ENCODE peak calls at places on chromosomes 7 and 10, in four cellular contexts. U is H54, M is A549, L is breast epithelium. Z is an unnamed sample.
A peak's percentile ranks its signal among the peaks of the same experiment; 100 is the strongest.

GRCh38 chr7:11428877-11429617 is 403.0 kb downstream of the THSD7A start:
- DNase-seq in U (no peak), M (no peak), L (no peak), Z (no peak)

GRCh38 chr10:76082956-76083355 is 651.5 kb downstream of the LRMDA start:
- DNase-seq in U (peak; percentile 52), L (no peak), M (peak; percentile 24), Z (no peak)

GRCh38 chr10:42960491-42961155 is 116.2 kb upstream of the RET start:
- DNase-seq in U (peak; percentile 68), M (no peak), L (peak; percentile 13), Z (no peak)

GRCh38 chr7:5470721-5471311 is 47.2 kb upstream of the TNRC18 start:
- DNase-seq in U (no peak), M (no peak), L (no peak), Z (no peak)

GRCh38 chr10:91700788-91701444 is 68.0 kb upstream of the PPP1R3C start:
- DNase-seq in U (no peak), M (no peak), L (no peak), Z (no peak)

GRCh38 chr7:54541941-54542618 is at the start of gene VSTM2A:
- DNase-seq in M (no peak), U (no peak), L (no peak), Z (no peak)

GRCh38 chr10:118531105-118531851 is 64.2 kb downstream of the PRLHR start:
- DNase-seq in M (no peak), L (no peak), U (no peak), Z (no peak)

GRCh38 chr10:80429521-80429966 is 21.2 kb downstream of the PRXL2A start:
- DNase-seq in U (peak; percentile 97), L (no peak), M (peak; percentile 95), Z (no peak)

GRCh38 chr10:69936091-69936490 is 116.6 kb upstream of the MACROH2A2 start:
- DNase-seq in M (no peak), L (no peak), U (no peak), Z (no peak)

GRCh38 chr10:97195654-97196212 is 10.0 kb upstream of the SLIT1 start:
- DNase-seq in M (no peak), U (no peak), L (no peak), Z (no peak)

GRCh38 chr7:121000091-121000983 is 11.8 kb downstream of the CPED1 start:
- DNase-seq in U (no peak), L (no peak), M (no peak), Z (peak; percentile 66)

GRCh38 chr10:59905066-59905734 is 1.2 kb downstream of the CCDC6 start:
- DNase-seq in L (peak; percentile 50), U (peak; percentile 27), M (no peak), Z (peak; percentile 48)

GRCh38 chr7:37362802-37363201 is 85.9 kb downstream of the ELMO1 start:
- DNase-seq in L (no peak), U (no peak), M (no peak), Z (no peak)

GRCh38 chr10:5477948-5478693 is 21.2 kb downstream of the CALML5 start:
- DNase-seq in U (no peak), M (no peak), L (peak; percentile 13), Z (peak; percentile 72)
- TF ChIP-seq POLR2A in U (no peak), M (no peak), L (no peak), Z (no peak)

DNA sequence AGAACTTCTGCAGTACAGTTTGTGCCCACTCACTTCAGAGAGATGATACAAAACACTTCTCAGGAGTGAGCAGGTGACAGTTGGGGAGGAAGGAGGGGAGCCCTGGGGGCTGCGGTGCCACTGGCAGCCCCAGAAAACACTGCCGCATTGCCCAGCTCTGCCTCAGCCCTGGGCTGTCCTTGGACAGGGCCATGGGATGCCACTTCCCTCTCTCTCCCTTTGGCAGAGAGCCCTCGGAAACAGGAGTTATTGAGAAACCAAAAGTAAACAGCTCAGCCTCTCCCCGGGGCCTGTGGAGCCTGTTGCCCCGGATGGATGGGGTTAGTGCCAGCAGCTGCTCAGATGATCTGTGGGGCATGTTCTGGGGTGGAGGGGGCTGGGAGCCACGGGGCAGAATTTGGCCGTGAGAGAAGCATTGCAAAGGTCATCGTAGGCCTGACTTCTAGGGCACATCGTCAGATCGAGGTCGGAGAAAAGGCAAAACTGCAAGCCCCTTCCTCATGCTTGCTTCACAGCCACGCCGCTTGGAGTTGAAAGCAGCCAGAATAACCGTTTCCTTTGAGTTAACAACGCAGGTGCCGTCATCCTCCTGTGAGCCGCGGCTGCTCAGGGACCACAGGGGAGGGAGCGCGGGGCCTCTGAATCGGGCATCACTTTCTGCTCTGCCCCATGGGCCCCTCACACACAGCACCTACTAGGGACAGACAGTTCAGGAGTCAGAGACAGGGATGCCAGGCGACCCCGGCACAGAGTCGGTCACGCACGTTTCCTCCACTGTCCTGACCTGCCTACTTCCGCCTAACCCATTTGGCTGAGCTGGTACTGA is 256.4 kb downstream of the CAMK1D start:
- DNase-seq in M (peak; percentile 85), L (peak; percentile 80), U (peak; percentile 66), Z (no peak)
- TF ChIP-seq POLR2A in M (no peak), L (no peak), U (no peak), Z (no peak)

GRCh38 chr7:20219446-20220292 is 2.5 kb upstream of the MACC1 start:
- DNase-seq in U (peak; percentile 19), M (no peak), L (peak; percentile 45), Z (peak; percentile 96)
- TF ChIP-seq POLR2A in U (no peak), M (no peak), L (no peak), Z (peak; percentile 59)

GRCh38 chr7:130912910-130913720 is 179.1 kb upstream of the KLF14 start:
- DNase-seq in M (no peak), L (peak; percentile 70), U (peak; percentile 39), Z (peak; percentile 56)
- TF ChIP-seq POLR2A in M (peak; percentile 36), L (no peak), U (peak; percentile 39), Z (peak; percentile 51)

GRCh38 chr7:134366481-134366880 is 49.8 kb upstream of the SLC35B4 start:
- DNase-seq in M (no peak), U (no peak), L (no peak), Z (no peak)
- TF ChIP-seq POLR2A in M (no peak), U (no peak), L (no peak), Z (no peak)

GRCh38 chr7:73622909-73623797 is 1.2 kb downstream of the MLXIPL start:
- DNase-seq in U (no peak), M (no peak), L (no peak), Z (no peak)
- TF ChIP-seq POLR2A in U (no peak), M (no peak), L (no peak), Z (no peak)

DNA sequence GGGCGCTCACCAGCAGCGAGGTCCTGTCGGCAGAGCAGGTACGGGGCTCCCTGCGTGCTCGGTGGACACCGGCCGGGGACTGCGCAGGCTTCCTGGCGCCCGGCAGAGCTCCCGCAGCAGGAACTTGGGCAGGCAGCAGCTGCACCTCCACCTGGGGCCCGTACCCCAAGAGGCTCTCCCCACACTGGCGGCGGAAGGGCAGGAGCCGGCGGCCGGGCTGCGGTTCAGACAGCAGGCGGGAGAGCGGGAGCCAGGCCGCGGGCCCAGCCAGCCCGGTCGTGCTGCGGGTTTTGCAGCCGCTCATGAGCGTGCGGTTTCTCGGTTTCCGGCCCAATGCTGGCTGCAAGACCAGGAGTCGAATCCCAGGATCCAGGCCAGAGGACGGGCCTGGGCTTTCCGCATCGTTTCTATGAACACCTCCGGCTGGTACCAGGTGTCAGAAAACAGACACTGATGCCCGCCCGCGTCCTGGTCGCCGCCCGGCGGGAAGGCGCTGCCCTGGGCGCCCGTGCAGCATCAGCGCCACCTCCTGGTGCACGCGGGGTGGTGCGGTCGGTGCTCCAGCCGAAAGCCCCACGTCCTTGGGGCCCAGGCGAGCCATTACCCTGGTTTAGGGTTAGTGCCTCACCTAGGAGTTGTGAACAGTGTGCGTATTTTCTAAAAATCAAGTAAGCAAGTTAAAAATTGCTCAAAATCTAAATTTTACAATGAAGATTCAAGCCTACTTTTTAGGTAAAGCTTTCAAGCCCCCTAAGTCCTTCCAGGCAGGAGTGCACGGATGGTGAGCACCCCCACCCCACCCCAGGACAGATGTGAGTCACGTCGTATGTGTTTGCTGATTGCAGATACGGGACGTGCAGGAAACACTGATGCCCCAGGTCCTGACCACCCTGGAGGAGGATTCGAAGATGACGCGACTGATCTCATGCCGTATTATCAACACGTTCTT is 47.4 kb upstream of the PRKAR1B start:
- DNase-seq in M (peak; percentile 52), L (peak; percentile 50), U (peak; percentile 79), Z (peak; percentile 70)
- TF ChIP-seq POLR2A in M (no peak), L (no peak), U (no peak), Z (no peak)

GRCh38 chr10:101588879-101589278 is 758 bp downstream of the DPCD start:
- DNase-seq in M (peak; percentile 39), U (peak; percentile 73), L (no peak), Z (peak; percentile 69)

GRCh38 chr10:101585841-101586240 is 2.2 kb downstream of the POLL start:
- DNase-seq in L (no peak), M (no peak), U (no peak), Z (no peak)

DNA sequence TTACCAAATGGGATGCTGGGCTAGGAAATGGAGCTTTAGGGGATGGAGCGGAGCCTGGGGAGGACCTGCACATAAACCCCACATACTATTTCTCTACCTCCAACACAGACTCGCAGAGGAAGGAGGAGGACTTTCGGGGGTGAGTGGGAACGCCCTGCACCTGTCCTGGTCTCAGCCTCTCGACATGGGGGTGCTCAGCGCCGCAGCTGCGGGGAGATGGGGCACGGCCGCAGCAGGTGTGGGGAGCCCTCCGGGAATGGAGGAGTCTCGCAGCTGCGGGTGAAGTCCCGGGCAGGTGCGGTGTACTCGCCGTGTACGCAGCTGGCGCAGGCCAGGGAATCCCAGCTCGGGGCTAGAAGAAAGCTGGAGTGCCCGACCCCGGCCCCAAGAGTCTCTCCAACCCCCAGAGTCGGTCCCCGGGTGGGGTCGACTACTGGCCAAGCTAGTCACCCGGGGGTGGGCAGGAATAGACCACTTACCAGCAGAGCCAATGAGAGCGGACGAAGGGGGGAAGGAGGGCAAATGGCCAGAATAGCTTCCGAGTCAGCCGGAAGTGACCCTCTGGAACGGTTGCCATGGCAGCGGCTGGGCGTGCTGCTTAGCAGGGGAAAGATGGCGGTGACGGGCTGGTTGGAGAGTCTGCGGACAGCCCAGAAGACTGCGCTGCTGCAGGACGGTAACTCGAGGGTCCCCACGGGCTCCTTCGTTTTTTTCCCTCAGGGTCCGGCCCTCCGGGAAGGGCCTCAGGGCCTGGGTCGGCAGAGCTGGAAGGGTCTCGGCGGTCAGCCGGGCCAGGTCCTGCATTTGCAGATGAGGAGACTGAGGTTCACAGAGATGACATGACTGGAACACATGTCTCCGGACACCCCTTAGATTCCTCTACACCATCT is at the start of the genes DPCD and POLL:
- DNase-seq in U (peak; percentile 93), M (peak; percentile 99), L (peak; percentile 95), Z (peak; percentile 95)
- TF ChIP-seq POLR2A in U (peak; percentile 51), M (peak; percentile 48), L (no peak), Z (peak; percentile 65)